ENCODE peak calls at places on chromosome 1, in nine cellular contexts. F is uterus, O is HCT116, N is A549, E is adrenal gland, A is Peyer's patch, Y is suprapubic skin, G is thyroid gland, Q is stomach. L is an unnamed sample.

GRCh38 chr1:199550384-199551067 is 477.0 kb upstream of the NR5A2 start:
- DNase-seq in F (no peak), O (no peak), N (no peak), E (no peak), A (no peak), Y (no peak), G (no peak), Q (no peak), L (no peak)

GRCh38 chr1:94873520-94874351 is 53.2 kb downstream of the CNN3 start:
- DNase-seq in F (no peak), O (no peak), N (no peak), E (peak; percentile 51), A (no peak), Y (no peak), G (no peak), Q (no peak), L (peak; percentile 69)

GRCh38 chr1:27864264-27864895 is 8.0 kb upstream of the THEMIS2 start:
- DNase-seq in F (no peak), O (no peak), N (no peak), E (peak; percentile 27), A (no peak), Y (no peak), G (no peak), Q (no peak), L (no peak)

GRCh38 chr1:244209955-244210354 is 158.9 kb downstream of the ZBTB18 start:
- DNase-seq in F (no peak), O (no peak), N (no peak), E (no peak), A (no peak), Y (no peak), G (no peak), Q (no peak), L (no peak)

GRCh38 chr1:41444246-41444645 is 40.2 kb downstream of the EDN2 start:
- DNase-seq in F (no peak), O (peak; percentile 21), N (peak; percentile 13), E (no peak), A (no peak), Y (no peak), G (no peak), Q (no peak), L (no peak)

GRCh38 chr1:85109475-85109874 is 61.2 kb upstream of the MCOLN3 start:
- DNase-seq in F (peak; percentile 43), O (peak; percentile 53), N (peak; percentile 49), E (peak; percentile 59), A (peak; percentile 72), Y (peak; percentile 61), G (peak; percentile 65), Q (peak; percentile 67), L (peak; percentile 43)

GRCh38 chr1:226738421-226738994 is 574 bp downstream of the ITPKB start:
- DNase-seq in F (peak; percentile 49), O (no peak), N (no peak), E (no peak), A (peak; percentile 63), Y (no peak), G (peak; percentile 35), Q (peak; percentile 37), L (no peak)

GRCh38 chr1:93700532-93701469 is 19.2 kb upstream of the BCAR3 start:
- DNase-seq in F (no peak), O (no peak), N (no peak), E (no peak), A (no peak), Y (no peak), G (no peak), Q (no peak), L (no peak)

GRCh38 chr1:171984850-171985485 is 143.7 kb downstream of the DNM3 start:
- DNase-seq in F (no peak), O (peak; percentile 29), N (peak; percentile 24), E (no peak), A (peak; percentile 54), Y (no peak), G (no peak), Q (no peak), L (no peak)

GRCh38 chr1:183516725-183517124 is 44.4 kb downstream of the SMG7 start:
- DNase-seq in F (no peak), O (no peak), N (no peak), E (no peak), A (no peak), Y (no peak), G (no peak), Q (no peak), L (no peak)

GRCh38 chr1:28144203-28145135 is 32.0 kb downstream of the PTAFR start:
- DNase-seq in F (no peak), O (no peak), N (no peak), E (peak; percentile 15), A (no peak), Y (no peak), G (no peak), Q (no peak), L (no peak)

GRCh38 chr1:180845352-180845751 is 67.3 kb upstream of the KIAA1614 start:
- DNase-seq in F (no peak), O (no peak), N (no peak), E (no peak), A (no peak), Y (no peak), G (no peak), Q (no peak), L (no peak)

GRCh38 chr1:64004451-64004850 is 199.0 kb upstream of the UBE2U start:
- DNase-seq in F (no peak), O (no peak), N (no peak), E (no peak), A (no peak), Y (no peak), G (no peak), Q (no peak), L (no peak)

GRCh38 chr1:171195781-171196180 is 10.7 kb downstream of the FMO2 start:
- DNase-seq in F (no peak), O (no peak), N (no peak), E (no peak), A (peak; percentile 49), Y (no peak), G (no peak), Q (no peak), L (no peak)

GRCh38 chr1:62676606-62677356 is 11.4 kb downstream of the DOCK7 start:
- DNase-seq in F (no peak), O (no peak), N (no peak), E (no peak), A (no peak), Y (no peak), G (no peak), Q (no peak), L (no peak)

GRCh38 chr1:174671826-174672225 is 224.1 kb downstream of the GPR52 start:
- DNase-seq in F (no peak), O (no peak), N (no peak), E (no peak), A (no peak), Y (no peak), G (no peak), Q (no peak), L (no peak)

GRCh38 chr1:109759513-109760334 is 4.0 kb downstream of the EPS8L3 start:
- DNase-seq in F (peak; percentile 10), O (no peak), N (no peak), E (no peak), A (peak; percentile 44), Y (peak; percentile 59), G (no peak), Q (peak; percentile 20), L (no peak)
- TF ChIP-seq POLR2A in F (no peak), O (no peak), N (no peak), E (no peak), A (no peak), Y (no peak), G (no peak), Q (no peak), L (no peak)

GRCh38 chr1:26743426-26744059 is 44.2 kb upstream of the PIGV start:
- DNase-seq in F (no peak), O (no peak), N (no peak), E (no peak), A (no peak), Y (no peak), G (no peak), Q (no peak), L (no peak)
- H3K4me1 ChIP-seq in F (no peaks in the 10 kb centered on the region), O (peaks cover 24% of the 10 kb centered on the region), N (peaks cover 9% of the 10 kb centered on the region), E (peaks cover 69% of the 10 kb centered on the region), A (no peaks in the 10 kb centered on the region), Y (peaks cover 23% of the 10 kb centered on the region), G (peaks cover 32% of the 10 kb centered on the region), Q (peaks cover 52% of the 10 kb centered on the region), L (peaks cover 4% of the 10 kb centered on the region)

GRCh38 chr1:26701995-26702679 is 6.3 kb downstream of the ARID1A start:
- DNase-seq in F (no peak), O (no peak), N (no peak), E (no peak), A (no peak), Y (no peak), G (peak; percentile 34), Q (no peak), L (peak; percentile 74)

GRCh38 chr1:26701266-26701994 is 5.6 kb downstream of the ARID1A start:
- DNase-seq in F (no peak), O (no peak), N (no peak), E (no peak), A (no peak), Y (no peak), G (no peak), Q (no peak), L (no peak)

GRCh38 chr1:26702680-26703038 is 6.8 kb downstream of the ARID1A start:
- DNase-seq in F (no peak), O (no peak), N (no peak), E (no peak), A (no peak), Y (no peak), G (no peak), Q (no peak), L (no peak)

GRCh38 chr1:26697978-26698849 is 2.4 kb downstream of the ARID1A start:
- DNase-seq in F (peak; percentile 31), O (peak; percentile 80), N (peak; percentile 58), E (peak; percentile 77), A (peak; percentile 72), Y (peak; percentile 64), G (peak; percentile 49), Q (peak; percentile 35), L (peak; percentile 81)

GRCh38 chr1:26700711-26701110 is 4.9 kb downstream of the ARID1A start:
- DNase-seq in F (no peak), O (no peak), N (no peak), E (no peak), A (no peak), Y (no peak), G (no peak), Q (no peak), L (no peak)
- H3K4me3 ChIP-seq in F (no peak overlapping the region), O (no peak overlapping the region), N (no peak overlapping the region), E (no peak overlapping the region), A (no peak overlapping the region), Y (no peak overlapping the region), G (no peak overlapping the region), Q (no peak overlapping the region), L (no peak overlapping the region)

DNA sequence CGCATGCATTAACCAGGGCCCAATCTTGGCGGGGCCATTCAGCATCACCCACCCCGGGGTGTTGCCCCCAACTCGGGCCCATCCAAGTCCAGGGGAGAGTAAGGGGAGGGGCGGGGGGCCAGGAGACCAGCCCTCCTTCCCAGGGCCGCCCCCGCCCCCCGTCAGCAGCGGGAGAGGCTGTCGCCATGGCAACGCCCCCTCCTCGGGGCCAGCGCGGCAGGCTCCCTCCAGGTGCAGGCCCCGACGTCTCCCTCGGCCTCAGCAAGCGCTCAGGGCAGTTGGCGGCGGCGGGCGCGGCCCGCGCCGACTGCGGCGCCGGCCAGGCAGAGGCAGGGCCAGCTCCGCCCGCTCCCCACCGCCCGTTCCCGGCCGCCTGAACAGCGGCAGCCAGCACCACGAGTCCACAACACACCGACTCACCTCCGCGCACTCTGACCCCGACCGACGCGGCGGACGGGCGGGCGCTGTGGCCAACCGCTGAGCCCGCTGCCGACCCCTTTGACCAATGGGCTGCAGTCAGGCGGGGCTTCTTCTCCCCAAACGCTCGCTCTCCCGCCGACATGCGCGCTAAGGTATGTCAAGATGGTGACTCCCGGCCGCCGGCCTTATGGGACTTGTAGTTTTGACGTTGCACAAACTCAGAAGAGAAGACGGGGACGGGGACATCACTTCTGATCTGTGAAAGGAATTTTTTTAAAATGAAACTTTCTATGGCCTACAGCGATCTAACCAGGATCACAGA is at the start of gene ERI3:
- DNase-seq in F (peak; percentile 97), O (peak; percentile 92), N (peak; percentile 92), E (peak; percentile 99), A (peak; percentile 99), Y (peak; percentile 98), G (peak; percentile 98), Q (peak; percentile 98), L (peak; percentile 97)
- TF ChIP-seq POLR2A in F (peak; percentile 83), O (no peak), N (peak; percentile 37), E (peak; percentile 36), A (peak; percentile 46), Y (peak; percentile 59), G (no peak), Q (no peak), L (peak; percentile 72)